ENCODE peak calls at places on chromosomes 7 and 10, in ten cellular contexts. J is neuronal stem cell; S is CD8-positive, alpha-beta memory T cell; H is hepatocyte; W is ascending aorta; G is tibial artery; D is adrenal gland; P is RWPE2; I is right cardiac atrium; B is SJCRH30. C is an unnamed sample.

GRCh38 chr10:30865141-30865926 is 166.3 kb downstream of the ZNF438 start:
- DNase-seq in J (no peak), S (no peak), H (no peak), W (no peak), G (no peak), D (no peak), P (no peak), I (no peak), B (no peak), C (no peak)

GRCh38 chr7:75945297-75946168 is 30.6 kb downstream of the POR start:
- DNase-seq in J (no peak), S (no peak), H (peak; percentile 75), W (no peak), G (no peak), D (peak; percentile 86), P (no peak), I (no peak), B (no peak), C (no peak)

GRCh38 chr7:13282377-13282980 is 595.0 kb downstream of the ARL4A start:
- DNase-seq in J (no peak), S (no peak), H (peak; percentile 38), W (no peak), G (no peak), D (no peak), P (no peak), I (no peak), B (no peak), C (peak; percentile 49)

GRCh38 chr7:44534087-44534486 is 7.0 kb downstream of the NPC1L1 start:
- DNase-seq in J (no peak), S (no peak), H (no peak), W (no peak), G (no peak), D (no peak), P (no peak), I (no peak), B (no peak), C (no peak)

GRCh38 chr10:98267069-98267893 is 713 bp downstream of the LOXL4 start:
- DNase-seq in J (no peak), S (no peak), H (no peak), W (no peak), G (no peak), D (no peak), P (no peak), I (no peak), B (no peak), C (no peak)

GRCh38 chr7:45048748-45049147 is 40.0 kb downstream of the NACAD start:
- DNase-seq in J (no peak), S (no peak), H (no peak), W (no peak), G (no peak), D (no peak), P (no peak), I (no peak), B (no peak), C (no peak)

GRCh38 chr7:41688012-41688625 is 14.8 kb downstream of the INHBA start:
- DNase-seq in J (no peak), S (no peak), H (no peak), W (no peak), G (no peak), D (no peak), P (no peak), I (no peak), B (no peak), C (no peak)

GRCh38 chr7:16071246-16071857 is 350.0 kb downstream of the CRPPA start:
- DNase-seq in J (peak; percentile 47), S (no peak), H (peak; percentile 80), W (no peak), G (no peak), D (peak; percentile 11), P (no peak), I (no peak), B (no peak), C (peak; percentile 79)

GRCh38 chr10:91127341-91128082 is 93.0 kb upstream of the PCGF5 start:
- DNase-seq in J (no peak), S (no peak), H (no peak), W (no peak), G (no peak), D (no peak), P (no peak), I (no peak), B (peak; percentile 25), C (no peak)

GRCh38 chr10:113177936-113178335 is 227.9 kb downstream of the TCF7L2 start:
- DNase-seq in J (no peak), S (no peak), H (no peak), W (no peak), G (no peak), D (no peak), P (no peak), I (no peak), B (no peak), C (no peak)

GRCh38 chr7:32266932-32267475 is 196.8 kb upstream of the PDE1C start:
- DNase-seq in J (no peak), S (no peak), H (no peak), W (no peak), G (no peak), D (no peak), P (no peak), I (no peak), B (no peak), C (no peak)

GRCh38 chr7:159329979-159330378 is 185.3 kb upstream of the VIPR2 start:
- DNase-seq in J (no peak), S (no peak), H (no peak), W (no peak), G (no peak), D (no peak), P (no peak), I (no peak), B (no peak), C (no peak)
- H3K4me3 ChIP-seq in J (no peak overlapping the region), S (no peak overlapping the region), H (no peak overlapping the region), W (no peak overlapping the region), G (no peak overlapping the region), D (no peak overlapping the region), P (no peak overlapping the region), I (no peak overlapping the region), B (no peak overlapping the region), C (no peak overlapping the region)

GRCh38 chr10:80173441-80173840 is 31.9 kb downstream of the ANXA11 start:
- DNase-seq in J (no peak), S (no peak), H (no peak), W (no peak), G (no peak), D (no peak), P (no peak), I (no peak), B (no peak), C (no peak)

GRCh38 chr10:80172896-80173295 is 32.4 kb downstream of the ANXA11 start:
- DNase-seq in J (no peak), S (no peak), H (no peak), W (no peak), G (no peak), D (no peak), P (no peak), I (peak; percentile 67), B (no peak), C (no peak)

GRCh38 chr10:80170641-80171040 is 34.7 kb downstream of the ANXA11 start:
- DNase-seq in J (no peak), S (no peak), H (no peak), W (no peak), G (no peak), D (no peak), P (no peak), I (no peak), B (no peak), C (no peak)

GRCh38 chr10:80170026-80170425 is 35.3 kb downstream of the ANXA11 start:
- DNase-seq in J (no peak), S (no peak), H (no peak), W (no peak), G (no peak), D (no peak), P (no peak), I (no peak), B (no peak), C (no peak)

GRCh38 chr10:80171248-80171660 is 34.1 kb downstream of the ANXA11 start:
- DNase-seq in J (no peak), S (no peak), H (no peak), W (no peak), G (no peak), D (no peak), P (no peak), I (no peak), B (no peak), C (no peak)
- H3K27ac ChIP-seq in J (no peak overlapping the region), S (no peak overlapping the region), H (no peak overlapping the region), W (no peak overlapping the region), G (no peak overlapping the region), D (no peak overlapping the region), P (no peak overlapping the region), I (no peak overlapping the region), B (no peak overlapping the region), C (no peak overlapping the region)

GRCh38 chr10:110013615-110014293 is 6.0 kb downstream of the ADD3 start:
- DNase-seq in J (no peak), S (no peak), H (peak; percentile 47), W (no peak), G (no peak), D (no peak), P (no peak), I (no peak), B (no peak), C (peak; percentile 26)

GRCh38 chr10:110010076-110011069 is 2.6 kb downstream of the ADD3 start:
- DNase-seq in J (no peak), S (peak; percentile 13), H (no peak), W (no peak), G (no peak), D (no peak), P (no peak), I (no peak), B (no peak), C (no peak)

GRCh38 chr10:110008518-110009339 is 945 bp downstream of the ADD3 start:
- DNase-seq in J (peak; percentile 15), S (peak; percentile 26), H (peak; percentile 34), W (peak; percentile 14), G (no peak), D (peak; percentile 28), P (no peak), I (peak; percentile 66), B (peak; percentile 35), C (peak; percentile 31)

GRCh38 chr10:110007701-110008517 is at the start of gene ADD3:
- DNase-seq in J (peak; percentile 98), S (peak; percentile 98), H (peak; percentile 99), W (peak; percentile 77), G (peak; percentile 95), D (peak; percentile 91), P (peak; percentile 79), I (peak; percentile 99), B (peak; percentile 99), C (peak; percentile 99)

DNA sequence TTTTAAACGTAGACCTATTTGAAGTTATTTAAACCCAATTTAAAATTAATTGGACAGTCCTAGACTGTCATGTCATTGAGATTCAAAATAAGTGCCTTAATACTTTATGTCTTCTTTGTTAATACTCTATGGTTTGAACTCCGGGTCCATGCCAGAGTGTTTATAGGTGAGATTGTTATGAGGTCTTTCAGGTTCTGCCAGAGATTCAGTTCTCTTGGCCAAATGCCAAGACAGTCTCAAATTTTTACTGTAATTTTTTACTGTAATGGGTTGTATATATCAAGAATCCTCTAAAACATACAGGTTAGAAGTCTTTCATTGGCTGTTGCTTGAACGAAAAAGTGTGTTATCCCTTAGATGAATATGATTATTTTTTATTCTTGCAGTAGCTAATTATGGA is 3.9 kb downstream of the ADD3 start:
- DNase-seq in J (no peak), S (no peak), H (peak; percentile 32), W (no peak), G (no peak), D (no peak), P (no peak), I (no peak), B (no peak), C (no peak)
- H3K4me1 ChIP-seq in J (peaks cover 17% of the 10 kb centered on the region), S (peaks cover 62% of the 10 kb centered on the region), H (peaks cover 46% of the 10 kb centered on the region), W (peaks cover 32% of the 10 kb centered on the region), G (peaks cover 63% of the 10 kb centered on the region), D (peaks cover 4% of the 10 kb centered on the region), P (peaks cover 30% of the 10 kb centered on the region), I (peaks cover 10% of the 10 kb centered on the region), B (peaks cover 20% of the 10 kb centered on the region), C (peaks cover 44% of the 10 kb centered on the region)

GRCh38 chr10:32326119-32326518 is 20.8 kb downstream of the EPC1 start:
- DNase-seq in J (no peak), S (no peak), H (no peak), W (no peak), G (no peak), D (no peak), P (no peak), I (no peak), B (no peak), C (no peak)
- H3K4me3 ChIP-seq in J (no peak overlapping the region), S (no peak overlapping the region), H (no peak overlapping the region), W (no peak overlapping the region), G (no peak overlapping the region), D (no peak overlapping the region), P (no peak overlapping the region), I (no peak overlapping the region), B (no peak overlapping the region), C (no peak overlapping the region)

C was measured in A673.